ENCODE peak calls at places on chromosomes 5 and 9, in ten cellular contexts. One of them, this sample, is unnamed.

GRCh38 chr5:167587768-167588167 is 703.7 kb upstream of the WWC1 start:
- DNase-seq in right lobe of liver: no peak
- DNase-seq in spleen: no peak
- DNase-seq in GM12878: no peak
- DNase-seq in heart left ventricle: no peak
- DNase-seq in HCT116: peak
- DNase-seq in esophagus squamous epithelium: no peak
- DNase-seq in ovary: no peak
- DNase-seq in body of pancreas: peak
- DNase-seq in A549: peak
- DNase-seq in this sample: no peak

GRCh38 chr5:6822556-6823343 is 109.5 kb downstream of the TENT4A start:
- DNase-seq in ovary: no peak
- DNase-seq in GM12878: no peak
- DNase-seq in body of pancreas: no peak
- DNase-seq in heart left ventricle: no peak
- DNase-seq in HCT116: no peak
- DNase-seq in esophagus squamous epithelium: no peak
- DNase-seq in right lobe of liver: no peak
- DNase-seq in spleen: no peak
- DNase-seq in A549: no peak
- DNase-seq in this sample: no peak

GRCh38 chr9:79824265-79824664 is 252.5 kb downstream of the TLE4 start:
- DNase-seq in GM12878: no peak
- DNase-seq in ovary: no peak
- DNase-seq in HCT116: no peak
- DNase-seq in esophagus squamous epithelium: no peak
- DNase-seq in heart left ventricle: no peak
- DNase-seq in right lobe of liver: no peak
- DNase-seq in body of pancreas: no peak
- DNase-seq in spleen: no peak
- DNase-seq in A549: no peak
- DNase-seq in this sample: no peak

GRCh38 chr5:88833371-88834107 is 49.4 kb downstream of the MEF2C start:
- DNase-seq in esophagus squamous epithelium: no peak
- DNase-seq in A549: no peak
- DNase-seq in GM12878: no peak
- DNase-seq in HCT116: no peak
- DNase-seq in spleen: peak
- DNase-seq in heart left ventricle: peak
- DNase-seq in body of pancreas: peak
- DNase-seq in right lobe of liver: no peak
- DNase-seq in ovary: peak
- DNase-seq in this sample: no peak

GRCh38 chr9:93138171-93138764 is 4.2 kb upstream of the NINJ1 start:
- DNase-seq in esophagus squamous epithelium: no peak
- DNase-seq in A549: no peak
- DNase-seq in heart left ventricle: no peak
- DNase-seq in spleen: peak
- DNase-seq in right lobe of liver: no peak
- DNase-seq in HCT116: no peak
- DNase-seq in ovary: no peak
- DNase-seq in GM12878: no peak
- DNase-seq in body of pancreas: no peak
- DNase-seq in this sample: no peak

GRCh38 chr5:36450229-36451024 is 148.7 kb upstream of the RANBP3L start:
- DNase-seq in spleen: no peak
- DNase-seq in right lobe of liver: no peak
- DNase-seq in body of pancreas: no peak
- DNase-seq in esophagus squamous epithelium: no peak
- DNase-seq in HCT116: no peak
- DNase-seq in ovary: no peak
- DNase-seq in heart left ventricle: no peak
- DNase-seq in GM12878: no peak
- DNase-seq in A549: no peak
- DNase-seq in this sample: no peak

GRCh38 chr9:37617837-37618236 is 25.4 kb upstream of the TOMM5 start:
- DNase-seq in heart left ventricle: no peak
- DNase-seq in esophagus squamous epithelium: no peak
- DNase-seq in ovary: no peak
- DNase-seq in body of pancreas: no peak
- DNase-seq in GM12878: no peak
- DNase-seq in right lobe of liver: no peak
- DNase-seq in HCT116: no peak
- DNase-seq in A549: no peak
- DNase-seq in spleen: no peak
- DNase-seq in this sample: no peak

GRCh38 chr5:175800656-175801081 is 70.7 kb upstream of the CPLX2 start:
- DNase-seq in spleen: no peak
- DNase-seq in heart left ventricle: no peak
- DNase-seq in right lobe of liver: no peak
- DNase-seq in esophagus squamous epithelium: no peak
- DNase-seq in GM12878: no peak
- DNase-seq in body of pancreas: no peak
- DNase-seq in A549: peak
- DNase-seq in HCT116: no peak
- DNase-seq in ovary: no peak
- DNase-seq in this sample: no peak

GRCh38 chr9:109241207-109241606 is 74.2 kb upstream of the FRRS1L start:
- DNase-seq in spleen: no peak
- DNase-seq in ovary: no peak
- DNase-seq in HCT116: no peak
- DNase-seq in A549: no peak
- DNase-seq in GM12878: no peak
- DNase-seq in heart left ventricle: no peak
- DNase-seq in esophagus squamous epithelium: no peak
- DNase-seq in body of pancreas: no peak
- DNase-seq in right lobe of liver: no peak
- DNase-seq in this sample: no peak

GRCh38 chr5:35811108-35811741 is 45.5 kb upstream of the IL7R start:
- DNase-seq in spleen: no peak
- DNase-seq in right lobe of liver: no peak
- DNase-seq in HCT116: no peak
- DNase-seq in body of pancreas: no peak
- DNase-seq in ovary: no peak
- DNase-seq in esophagus squamous epithelium: no peak
- DNase-seq in heart left ventricle: no peak
- DNase-seq in GM12878: no peak
- DNase-seq in A549: no peak
- DNase-seq in this sample: no peak

GRCh38 chr9:136361047-136361756 is 2.3 kb downstream of the DNLZ start:
- DNase-seq in heart left ventricle: no peak
- DNase-seq in esophagus squamous epithelium: no peak
- DNase-seq in ovary: no peak
- DNase-seq in right lobe of liver: no peak
- DNase-seq in spleen: no peak
- DNase-seq in body of pancreas: no peak
- DNase-seq in HCT116: no peak
- DNase-seq in A549: no peak
- DNase-seq in GM12878: no peak
- DNase-seq in this sample: no peak

GRCh38 chr5:142324871-142325676 is at the start of gene SPRY4:
- DNase-seq in ovary: peak
- DNase-seq in A549: peak
- DNase-seq in right lobe of liver: peak
- DNase-seq in HCT116: peak
- DNase-seq in esophagus squamous epithelium: peak
- DNase-seq in body of pancreas: peak
- DNase-seq in GM12878: peak
- DNase-seq in heart left ventricle: peak
- DNase-seq in spleen: peak
- DNase-seq in this sample: peak
- TF ChIP-seq POLR2A in ovary: peak
- TF ChIP-seq POLR2A in A549: peak
- TF ChIP-seq POLR2A in right lobe of liver: peak
- TF ChIP-seq POLR2A in HCT116: peak
- TF ChIP-seq POLR2A in esophagus squamous epithelium: no peak
- TF ChIP-seq POLR2A in body of pancreas: peak
- TF ChIP-seq POLR2A in GM12878: peak
- TF ChIP-seq POLR2A in heart left ventricle: peak
- TF ChIP-seq POLR2A in spleen: peak
- TF ChIP-seq POLR2A in this sample: no peak

GRCh38 chr9:127796225-127796813 is 6.4 kb upstream of the FPGS start:
- DNase-seq in GM12878: no peak
- DNase-seq in heart left ventricle: peak
- DNase-seq in body of pancreas: peak
- DNase-seq in HCT116: no peak
- DNase-seq in spleen: no peak
- DNase-seq in esophagus squamous epithelium: no peak
- DNase-seq in ovary: peak
- DNase-seq in right lobe of liver: peak
- DNase-seq in A549: no peak
- DNase-seq in this sample: no peak
- H3K4me3 ChIP-seq in GM12878: no peak
- H3K4me3 ChIP-seq in heart left ventricle: no peak
- H3K4me3 ChIP-seq in body of pancreas: no peak
- H3K4me3 ChIP-seq in HCT116: no peak
- H3K4me3 ChIP-seq in spleen: no peak
- H3K4me3 ChIP-seq in esophagus squamous epithelium: no peak
- H3K4me3 ChIP-seq in ovary: no peak
- H3K4me3 ChIP-seq in right lobe of liver: no peak
- H3K4me3 ChIP-seq in A549: no peak
- H3K4me3 ChIP-seq in this sample: no peak

GRCh38 chr5:162096448-162096847 is 28.9 kb downstream of the GABRG2 start:
- DNase-seq in HCT116: no peak
- DNase-seq in spleen: no peak
- DNase-seq in right lobe of liver: no peak
- DNase-seq in ovary: no peak
- DNase-seq in heart left ventricle: no peak
- DNase-seq in GM12878: no peak
- DNase-seq in body of pancreas: no peak
- DNase-seq in A549: no peak
- DNase-seq in esophagus squamous epithelium: no peak
- DNase-seq in this sample: no peak
- TF ChIP-seq CTCF in HCT116: no peak
- TF ChIP-seq CTCF in spleen: no peak
- TF ChIP-seq CTCF in right lobe of liver: no peak
- TF ChIP-seq CTCF in ovary: no peak
- TF ChIP-seq CTCF in heart left ventricle: no peak
- TF ChIP-seq CTCF in GM12878: no peak
- TF ChIP-seq CTCF in body of pancreas: no peak
- TF ChIP-seq CTCF in A549: no peak
- TF ChIP-seq CTCF in esophagus squamous epithelium: no peak
- TF ChIP-seq CTCF in this sample: no peak

GRCh38 chr5:113293613-113294340 is 141.0 kb downstream of the TSSK1B start:
- DNase-seq in esophagus squamous epithelium: no peak
- DNase-seq in HCT116: no peak
- DNase-seq in heart left ventricle: peak
- DNase-seq in right lobe of liver: no peak
- DNase-seq in body of pancreas: no peak
- DNase-seq in A549: no peak
- DNase-seq in GM12878: no peak
- DNase-seq in ovary: no peak
- DNase-seq in spleen: no peak
- DNase-seq in this sample: peak

GRCh38 chr5:113295111-113295539 is 139.7 kb downstream of the TSSK1B start:
- DNase-seq in esophagus squamous epithelium: no peak
- DNase-seq in ovary: no peak
- DNase-seq in heart left ventricle: no peak
- DNase-seq in spleen: no peak
- DNase-seq in right lobe of liver: no peak
- DNase-seq in body of pancreas: no peak
- DNase-seq in A549: no peak
- DNase-seq in GM12878: no peak
- DNase-seq in HCT116: no peak
- DNase-seq in this sample: no peak

GRCh38 chr5:113292535-113292934 is 142.3 kb downstream of the TSSK1B start:
- DNase-seq in A549: no peak
- DNase-seq in body of pancreas: no peak
- DNase-seq in GM12878: no peak
- DNase-seq in heart left ventricle: no peak
- DNase-seq in right lobe of liver: no peak
- DNase-seq in spleen: no peak
- DNase-seq in ovary: no peak
- DNase-seq in HCT116: no peak
- DNase-seq in esophagus squamous epithelium: no peak
- DNase-seq in this sample: no peak

GRCh38 chr5:113293068-113293571 is 141.7 kb downstream of the TSSK1B start:
- DNase-seq in ovary: no peak
- DNase-seq in spleen: no peak
- DNase-seq in HCT116: no peak
- DNase-seq in esophagus squamous epithelium: no peak
- DNase-seq in heart left ventricle: no peak
- DNase-seq in body of pancreas: no peak
- DNase-seq in GM12878: no peak
- DNase-seq in right lobe of liver: no peak
- DNase-seq in A549: no peak
- DNase-seq in this sample: no peak

DNA sequence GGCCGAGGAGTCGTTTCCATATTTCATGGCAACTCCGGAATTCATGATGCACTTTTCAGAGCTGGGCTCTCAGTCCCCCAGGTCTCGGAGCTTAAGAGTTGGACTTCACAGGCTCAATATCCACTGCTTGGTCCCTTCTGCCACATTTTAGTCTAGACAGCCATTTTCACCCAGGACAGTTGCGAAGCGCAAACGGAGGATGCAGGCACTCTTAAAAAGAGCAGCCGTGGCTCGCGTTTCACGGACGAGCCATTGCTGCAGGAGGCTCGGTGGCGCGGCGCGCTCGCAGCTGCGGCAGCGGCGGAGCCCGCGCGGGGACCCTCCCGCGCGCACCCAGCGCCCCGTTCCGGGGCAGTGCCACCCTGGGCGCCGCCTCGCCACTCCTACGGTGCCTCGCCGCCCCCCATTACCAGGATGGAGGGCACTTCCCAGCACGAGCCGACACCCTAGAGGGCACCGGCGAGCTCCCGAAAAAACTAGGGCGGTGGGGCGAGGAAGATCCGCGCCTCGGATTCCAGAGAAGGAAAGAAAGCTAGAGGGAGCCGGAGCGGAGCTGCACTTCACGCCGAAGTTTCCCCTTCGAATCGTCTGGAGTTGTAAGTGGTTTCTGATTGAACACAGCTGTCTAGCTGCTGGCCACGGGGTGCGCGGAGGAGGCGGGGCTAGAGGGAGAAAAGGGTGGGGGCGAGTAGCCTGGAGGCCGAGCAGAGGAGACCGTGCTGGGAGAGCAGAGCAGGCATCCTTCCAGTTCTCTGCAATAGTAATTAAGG is 140.3 kb downstream of the TSSK1B start:
- DNase-seq in HCT116: peak
- DNase-seq in GM12878: no peak
- DNase-seq in A549: peak
- DNase-seq in esophagus squamous epithelium: peak
- DNase-seq in body of pancreas: peak
- DNase-seq in right lobe of liver: peak
- DNase-seq in ovary: peak
- DNase-seq in spleen: peak
- DNase-seq in heart left ventricle: peak
- DNase-seq in this sample: peak
- TF ChIP-seq POLR2A in HCT116: peak
- TF ChIP-seq POLR2A in GM12878: no peak
- TF ChIP-seq POLR2A in A549: no peak
- TF ChIP-seq POLR2A in esophagus squamous epithelium: no peak
- TF ChIP-seq POLR2A in body of pancreas: peak
- TF ChIP-seq POLR2A in right lobe of liver: peak
- TF ChIP-seq POLR2A in ovary: peak
- TF ChIP-seq POLR2A in spleen: peak
- TF ChIP-seq POLR2A in heart left ventricle: peak
- TF ChIP-seq POLR2A in this sample: peak

DNA sequence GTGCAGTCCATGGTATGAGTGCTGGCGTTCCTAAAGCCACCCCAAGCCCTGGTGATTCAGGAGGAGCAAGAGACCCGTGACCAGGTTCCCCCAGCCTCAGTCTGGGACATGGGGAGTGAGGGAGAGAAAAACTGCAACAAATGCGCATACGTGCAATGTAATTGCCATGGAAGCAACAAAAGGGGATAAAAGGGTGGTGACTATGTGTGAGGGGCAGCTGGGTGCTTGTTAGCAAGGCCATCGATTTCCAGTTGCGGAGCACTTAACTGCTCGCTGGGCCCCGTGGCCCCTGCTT is 709 bp upstream of the SH3PXD2B start:
- DNase-seq in esophagus squamous epithelium: no peak
- DNase-seq in heart left ventricle: no peak
- DNase-seq in A549: no peak
- DNase-seq in GM12878: no peak
- DNase-seq in body of pancreas: no peak
- DNase-seq in ovary: no peak
- DNase-seq in spleen: no peak
- DNase-seq in HCT116: no peak
- DNase-seq in right lobe of liver: no peak
- DNase-seq in this sample: no peak
- H3K4me3 ChIP-seq in esophagus squamous epithelium: peak
- H3K4me3 ChIP-seq in heart left ventricle: no peak
- H3K4me3 ChIP-seq in A549: peak
- H3K4me3 ChIP-seq in GM12878: no peak
- H3K4me3 ChIP-seq in body of pancreas: no peak
- H3K4me3 ChIP-seq in ovary: peak
- H3K4me3 ChIP-seq in spleen: peak
- H3K4me3 ChIP-seq in HCT116: peak
- H3K4me3 ChIP-seq in right lobe of liver: no peak
- H3K4me3 ChIP-seq in this sample: no peak

This sample was measured in lower leg skin.